ENCODE peak calls at places on chromosomes 16 and 17, in nine cellular contexts. One of them, this sample, is unnamed.

GRCh38 chr16:8866118-8866883 is 2.5 kb downstream of the CARHSP1 start:
- DNase-seq in tibial nerve: no peak
- DNase-seq in NT2/D1: peak; percentile 92
- DNase-seq in endodermal cell: peak; percentile 97
- DNase-seq in effector memory CD4-positive, alpha-beta T cell: no peak
- DNase-seq in IMR-90: no peak
- DNase-seq in PC-9: no peak
- DNase-seq in neuronal stem cell: peak; percentile 94
- DNase-seq in stomach: peak; percentile 49
- DNase-seq in this sample: peak; percentile 70

GRCh38 chr17:35022536-35023063 is 40.9 kb downstream of the RFFL start:
- DNase-seq in neuronal stem cell: no peak
- DNase-seq in stomach: peak; percentile 60
- DNase-seq in tibial nerve: no peak
- DNase-seq in PC-9: no peak
- DNase-seq in endodermal cell: no peak
- DNase-seq in IMR-90: peak; percentile 87
- DNase-seq in effector memory CD4-positive, alpha-beta T cell: peak; percentile 65
- DNase-seq in NT2/D1: no peak
- DNase-seq in this sample: no peak

GRCh38 chr17:62109378-62109902 is 44.4 kb upstream of the MED13 start:
- DNase-seq in endodermal cell: peak; percentile 97
- DNase-seq in NT2/D1: peak; percentile 66
- DNase-seq in stomach: peak; percentile 86
- DNase-seq in effector memory CD4-positive, alpha-beta T cell: no peak
- DNase-seq in tibial nerve: no peak
- DNase-seq in IMR-90: peak; percentile 60
- DNase-seq in PC-9: peak; percentile 77
- DNase-seq in neuronal stem cell: peak; percentile 18
- DNase-seq in this sample: peak; percentile 87

GRCh38 chr16:24208710-24209109 is 47.4 kb upstream of the CACNG3 start:
- DNase-seq in stomach: no peak
- DNase-seq in effector memory CD4-positive, alpha-beta T cell: no peak
- DNase-seq in PC-9: no peak
- DNase-seq in NT2/D1: peak; percentile 76
- DNase-seq in endodermal cell: peak; percentile 85
- DNase-seq in neuronal stem cell: peak; percentile 82
- DNase-seq in tibial nerve: no peak
- DNase-seq in IMR-90: no peak
- DNase-seq in this sample: no peak

GRCh38 chr16:49615606-49616005 is 240.3 kb downstream of the ZNF423 start:
- DNase-seq in NT2/D1: no peak
- DNase-seq in endodermal cell: peak; percentile 13
- DNase-seq in PC-9: no peak
- DNase-seq in effector memory CD4-positive, alpha-beta T cell: no peak
- DNase-seq in neuronal stem cell: no peak
- DNase-seq in stomach: peak; percentile 9
- DNase-seq in IMR-90: no peak
- DNase-seq in tibial nerve: no peak
- DNase-seq in this sample: no peak

GRCh38 chr16:77344306-77344705 is 90.5 kb downstream of the ADAMTS18 start:
- DNase-seq in effector memory CD4-positive, alpha-beta T cell: no peak
- DNase-seq in tibial nerve: no peak
- DNase-seq in PC-9: no peak
- DNase-seq in NT2/D1: no peak
- DNase-seq in stomach: no peak
- DNase-seq in neuronal stem cell: no peak
- DNase-seq in IMR-90: no peak
- DNase-seq in endodermal cell: no peak
- DNase-seq in this sample: no peak

GRCh38 chr16:24983521-24983920 is 31.6 kb downstream of the ARHGAP17 start:
- DNase-seq in neuronal stem cell: no peak
- DNase-seq in effector memory CD4-positive, alpha-beta T cell: no peak
- DNase-seq in stomach: no peak
- DNase-seq in IMR-90: no peak
- DNase-seq in PC-9: no peak
- DNase-seq in tibial nerve: no peak
- DNase-seq in endodermal cell: no peak
- DNase-seq in NT2/D1: no peak
- DNase-seq in this sample: no peak

GRCh38 chr16:79751785-79752184 is 151.2 kb upstream of the MAF start:
- DNase-seq in endodermal cell: no peak
- DNase-seq in IMR-90: no peak
- DNase-seq in effector memory CD4-positive, alpha-beta T cell: no peak
- DNase-seq in PC-9: no peak
- DNase-seq in neuronal stem cell: no peak
- DNase-seq in stomach: no peak
- DNase-seq in tibial nerve: peak; percentile 21
- DNase-seq in NT2/D1: no peak
- DNase-seq in this sample: no peak

GRCh38 chr16:75252946-75253911 is 1.8 kb upstream of the BCAR1 start:
- DNase-seq in tibial nerve: no peak
- DNase-seq in PC-9: no peak
- DNase-seq in effector memory CD4-positive, alpha-beta T cell: no peak
- DNase-seq in IMR-90: peak; percentile 74
- DNase-seq in neuronal stem cell: peak; percentile 65
- DNase-seq in NT2/D1: peak; percentile 98
- DNase-seq in endodermal cell: peak; percentile 95
- DNase-seq in stomach: no peak
- DNase-seq in this sample: peak; percentile 54

GRCh38 chr16:75250809-75251279 is 580 bp downstream of the BCAR1 start:
- DNase-seq in NT2/D1: no peak
- DNase-seq in effector memory CD4-positive, alpha-beta T cell: no peak
- DNase-seq in neuronal stem cell: no peak
- DNase-seq in endodermal cell: peak; percentile 73
- DNase-seq in tibial nerve: no peak
- DNase-seq in IMR-90: no peak
- DNase-seq in stomach: peak; percentile 80
- DNase-seq in PC-9: no peak
- DNase-seq in this sample: peak; percentile 52

GRCh38 chr16:75250089-75250808 is 1.2 kb downstream of the BCAR1 start:
- DNase-seq in IMR-90: no peak
- DNase-seq in PC-9: peak; percentile 49
- DNase-seq in NT2/D1: no peak
- DNase-seq in tibial nerve: no peak
- DNase-seq in stomach: peak; percentile 90
- DNase-seq in neuronal stem cell: no peak
- DNase-seq in endodermal cell: no peak
- DNase-seq in effector memory CD4-positive, alpha-beta T cell: no peak
- DNase-seq in this sample: no peak

GRCh38 chr16:75252049-75252864 is 833 bp upstream of the BCAR1 start:
- DNase-seq in endodermal cell: no peak
- DNase-seq in IMR-90: no peak
- DNase-seq in tibial nerve: no peak
- DNase-seq in stomach: no peak
- DNase-seq in neuronal stem cell: no peak
- DNase-seq in effector memory CD4-positive, alpha-beta T cell: no peak
- DNase-seq in NT2/D1: no peak
- DNase-seq in PC-9: no peak
- DNase-seq in this sample: no peak

DNA sequence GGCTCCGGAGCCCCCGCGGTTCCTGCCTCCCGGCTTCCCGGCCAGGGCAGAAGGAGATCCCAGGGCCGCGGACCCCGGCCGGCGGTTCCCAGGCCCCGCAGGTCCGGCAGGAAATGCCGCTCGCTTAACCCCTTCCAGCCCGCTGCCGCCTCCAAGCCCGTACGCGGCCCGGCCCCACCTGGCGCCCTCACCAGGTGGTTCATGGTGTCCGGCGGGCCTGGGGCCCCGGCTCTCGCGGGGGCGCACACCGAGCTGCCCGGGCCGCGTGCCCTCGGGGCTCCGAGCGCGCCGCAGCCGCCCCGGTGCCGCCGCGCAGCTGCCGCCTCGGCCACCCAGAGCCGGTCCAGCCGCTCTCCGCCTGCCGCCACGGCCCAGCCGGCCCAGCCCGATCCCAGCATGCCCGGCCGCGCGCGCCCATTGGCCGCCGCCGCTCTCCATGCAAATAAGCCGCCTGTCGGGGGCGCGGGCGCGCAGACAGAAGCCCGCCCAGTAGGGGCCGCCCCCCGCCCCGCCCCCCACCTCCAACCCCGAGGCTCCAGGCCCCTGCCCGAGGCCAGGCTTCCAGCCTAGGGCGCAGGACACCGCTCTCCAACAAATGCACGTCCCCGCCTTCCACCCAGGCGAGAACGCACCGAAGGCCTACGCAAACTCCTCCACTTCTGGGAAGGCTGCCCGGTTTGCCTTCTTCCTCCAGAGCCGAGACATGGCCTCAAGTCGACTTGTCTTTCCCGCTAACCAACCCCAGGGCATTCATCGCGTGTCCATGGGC is at the start of gene BCAR1:
- DNase-seq in tibial nerve: peak; percentile 75
- DNase-seq in NT2/D1: peak; percentile 84
- DNase-seq in stomach: peak; percentile 93
- DNase-seq in neuronal stem cell: peak; percentile 89
- DNase-seq in effector memory CD4-positive, alpha-beta T cell: no peak
- DNase-seq in IMR-90: peak; percentile 93
- DNase-seq in PC-9: peak; percentile 90
- DNase-seq in endodermal cell: peak; percentile 98
- DNase-seq in this sample: peak; percentile 83
- H3K4me1 ChIP-seq in tibial nerve: peaks cover 68% of the 10 kb centered on the region
- H3K4me1 ChIP-seq in NT2/D1: peaks cover 63% of the 10 kb centered on the region
- H3K4me1 ChIP-seq in stomach: peaks cover 95% of the 10 kb centered on the region
- H3K4me1 ChIP-seq in neuronal stem cell: peaks cover 73% of the 10 kb centered on the region
- H3K4me1 ChIP-seq in effector memory CD4-positive, alpha-beta T cell: peaks cover 10% of the 10 kb centered on the region
- H3K4me1 ChIP-seq in IMR-90: peaks cover 76% of the 10 kb centered on the region
- H3K4me1 ChIP-seq in PC-9: peaks cover 54% of the 10 kb centered on the region
- H3K4me1 ChIP-seq in endodermal cell: peaks cover 24% of the 10 kb centered on the region
- H3K4me1 ChIP-seq in this sample: peaks cover 8% of the 10 kb centered on the region

DNA sequence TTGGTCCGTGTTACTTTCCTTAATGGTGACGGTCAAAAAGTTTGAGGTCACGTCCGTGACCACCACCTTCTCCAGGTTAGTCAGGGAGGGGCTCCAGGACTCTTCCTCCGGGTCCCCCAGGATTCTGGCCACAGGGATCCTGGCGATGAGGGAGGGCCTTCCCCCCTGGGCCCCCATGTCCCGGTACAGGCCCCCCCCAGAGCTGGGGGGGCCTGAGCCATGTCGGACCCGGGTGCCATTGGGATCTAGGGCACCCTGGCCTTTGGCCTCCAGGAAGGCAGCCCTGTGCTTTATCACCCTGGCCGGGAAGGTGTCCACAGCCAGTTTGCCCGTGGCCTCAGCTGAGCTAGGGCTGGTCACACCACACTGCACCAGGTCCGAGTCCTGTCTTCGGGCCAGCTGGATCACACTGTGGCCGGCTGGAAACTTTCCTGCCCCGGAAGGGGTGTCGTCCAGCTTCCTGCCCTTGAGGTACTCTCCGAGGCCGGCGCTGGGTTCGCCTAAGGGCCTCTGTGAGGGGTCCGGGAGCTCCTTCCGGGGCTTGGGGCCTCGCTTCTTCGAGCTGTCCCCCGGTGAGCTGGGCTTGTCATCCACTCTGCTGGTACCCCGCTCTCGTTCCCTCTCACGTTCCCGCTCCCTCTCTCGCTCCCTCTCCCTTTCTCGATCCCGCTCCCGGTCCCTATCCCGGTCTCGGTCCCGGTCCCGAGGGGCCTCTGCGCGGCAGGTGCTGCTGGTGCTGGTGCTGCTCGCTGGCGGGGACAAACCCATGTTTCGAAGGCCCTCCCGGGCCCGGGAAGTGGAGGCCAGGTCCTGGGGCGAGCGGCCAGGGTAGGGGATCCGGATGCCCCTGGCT is 2.0 kb downstream of the CBX8 start:
- DNase-seq in effector memory CD4-positive, alpha-beta T cell: no peak
- DNase-seq in neuronal stem cell: no peak
- DNase-seq in PC-9: no peak
- DNase-seq in stomach: no peak
- DNase-seq in NT2/D1: no peak
- DNase-seq in endodermal cell: peak; percentile 78
- DNase-seq in tibial nerve: no peak
- DNase-seq in IMR-90: no peak
- DNase-seq in this sample: no peak
- H3K27me3 ChIP-seq in effector memory CD4-positive, alpha-beta T cell: peaks cover 54% of the 10 kb centered on the region
- H3K27me3 ChIP-seq in neuronal stem cell: peaks cover 45% of the 10 kb centered on the region
- H3K27me3 ChIP-seq in PC-9: peaks cover 8% of the 10 kb centered on the region
- H3K27me3 ChIP-seq in stomach: peaks cover 64% of the 10 kb centered on the region
- H3K27me3 ChIP-seq in NT2/D1: peaks cover 90% of the 10 kb centered on the region
- H3K27me3 ChIP-seq in endodermal cell: peaks cover 90% of the 10 kb centered on the region
- H3K27me3 ChIP-seq in tibial nerve: peaks cover 20% of the 10 kb centered on the region
- H3K27me3 ChIP-seq in IMR-90: peaks cover 42% of the 10 kb centered on the region
- H3K27me3 ChIP-seq in this sample: no peaks in the 10 kb centered on the region

DNA sequence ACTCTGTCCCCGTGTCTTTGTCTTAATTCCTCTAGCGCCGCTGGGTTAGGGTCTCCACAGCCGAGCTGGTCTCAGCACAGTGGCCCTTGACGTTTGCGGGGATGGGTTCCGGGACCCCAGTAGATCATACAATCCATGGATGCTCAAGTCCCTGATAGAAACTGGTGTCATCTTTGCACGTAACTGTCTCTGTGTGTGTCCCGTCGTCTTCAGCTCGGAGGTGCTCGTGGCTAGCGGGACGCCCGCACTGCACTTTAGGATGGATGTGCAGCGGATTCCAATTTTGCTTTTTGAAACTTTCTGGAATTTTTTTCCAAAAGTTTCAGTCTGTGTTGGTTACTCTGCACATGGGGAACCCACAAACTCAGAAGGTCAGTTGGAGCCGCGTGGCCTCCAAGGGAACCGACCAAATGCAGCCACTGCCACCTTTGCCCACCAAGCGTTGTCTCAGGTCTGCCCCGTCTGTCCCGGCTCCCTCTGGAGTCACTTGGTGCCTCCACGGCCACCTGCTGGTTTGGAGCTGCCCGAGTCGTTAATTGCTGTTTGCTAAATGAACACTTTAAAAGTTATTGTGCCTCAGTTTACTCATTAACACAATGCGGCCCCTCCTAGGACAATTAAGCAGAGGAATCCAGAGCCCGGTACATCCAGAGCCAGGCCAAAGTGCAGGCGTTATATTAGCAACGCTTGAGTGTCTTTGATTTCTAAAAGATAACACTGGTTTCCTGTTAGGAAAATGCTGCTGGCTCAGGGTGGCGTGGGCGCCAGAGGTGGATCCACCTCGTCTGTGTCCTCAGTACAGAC is 5.3 kb upstream of the DPEP1 start:
- DNase-seq in NT2/D1: no peak
- DNase-seq in PC-9: no peak
- DNase-seq in endodermal cell: no peak
- DNase-seq in stomach: no peak
- DNase-seq in IMR-90: no peak
- DNase-seq in tibial nerve: no peak
- DNase-seq in neuronal stem cell: no peak
- DNase-seq in effector memory CD4-positive, alpha-beta T cell: no peak
- DNase-seq in this sample: no peak
- H3K4me3 ChIP-seq in NT2/D1: no peak overlapping the region
- H3K4me3 ChIP-seq in PC-9: no peak overlapping the region
- H3K4me3 ChIP-seq in endodermal cell: no peak overlapping the region
- H3K4me3 ChIP-seq in stomach: no peak overlapping the region
- H3K4me3 ChIP-seq in IMR-90: no peak overlapping the region
- H3K4me3 ChIP-seq in tibial nerve: no peak overlapping the region
- H3K4me3 ChIP-seq in neuronal stem cell: no peak overlapping the region
- H3K4me3 ChIP-seq in effector memory CD4-positive, alpha-beta T cell: no peak overlapping the region
- H3K4me3 ChIP-seq in this sample: no peak overlapping the region

DNA sequence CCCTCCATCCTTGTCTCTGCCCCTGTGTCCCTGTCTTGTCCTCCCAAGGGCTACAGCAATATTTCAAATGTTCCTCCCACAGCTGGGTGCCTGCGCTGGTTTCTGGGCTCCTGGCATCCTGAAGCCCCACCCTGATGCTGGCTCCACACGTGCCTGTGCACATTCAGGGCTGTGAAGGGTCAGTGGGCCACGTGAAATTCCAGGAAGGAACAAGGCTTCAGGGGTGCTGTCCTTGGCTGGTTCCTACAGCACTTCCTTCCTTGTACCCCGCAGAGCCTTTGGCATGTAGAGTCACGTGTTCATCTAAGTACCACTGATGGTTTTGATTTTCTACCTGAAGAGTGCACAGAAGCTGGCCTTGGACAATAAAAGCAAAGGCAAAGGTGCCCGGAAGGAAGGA is 57.7 kb upstream of the NLK start:
- DNase-seq in NT2/D1: no peak
- DNase-seq in stomach: no peak
- DNase-seq in effector memory CD4-positive, alpha-beta T cell: no peak
- DNase-seq in neuronal stem cell: no peak
- DNase-seq in endodermal cell: no peak
- DNase-seq in PC-9: no peak
- DNase-seq in IMR-90: no peak
- DNase-seq in tibial nerve: no peak
- DNase-seq in this sample: no peak
- H3K4me1 ChIP-seq in NT2/D1: peaks cover 4% of the 10 kb centered on the region
- H3K4me1 ChIP-seq in stomach: no peaks in the 10 kb centered on the region
- H3K4me1 ChIP-seq in effector memory CD4-positive, alpha-beta T cell: no peaks in the 10 kb centered on the region
- H3K4me1 ChIP-seq in neuronal stem cell: no peaks in the 10 kb centered on the region
- H3K4me1 ChIP-seq in endodermal cell: no peaks in the 10 kb centered on the region
- H3K4me1 ChIP-seq in PC-9: peaks cover 19% of the 10 kb centered on the region
- H3K4me1 ChIP-seq in IMR-90: no peaks in the 10 kb centered on the region
- H3K4me1 ChIP-seq in tibial nerve: no peaks in the 10 kb centered on the region
- H3K4me1 ChIP-seq in this sample: peaks cover 4% of the 10 kb centered on the region

This sample was measured in HAP-1.